ENCODE peak calls at places on chromosomes 3 and 15, in six cellular contexts. W is ovary; G is occipital lobe; R is SW480; F is left lobe of liver; A is activated T-helper 2 cell treated with anti-CD3 and anti-CD28 coated beads, Interferon-gamma antibody, Interleukin-2, Interleukin-4, amounts not matched to agents 10 μg/mL and 5 μg/mL and 100 μg/mL, durations not matched to agents 14 hours and 24 hours and 36 hours. J is an unnamed sample.
A peak's percentile ranks its signal among the peaks of the same experiment; 100 is the strongest.

GRCh38 chr15:69060744-69061143 is 46.2 kb downstream of the NOX5 start:
- DNase-seq in W (no peak), G (no peak), F (no peak), A (no peak), R (no peak), J (no peak)

GRCh38 chr3:11060500-11061251 is 68.1 kb downstream of the SLC6A1 start:
- DNase-seq in R (peak; percentile 59), F (peak; percentile 59), G (peak; percentile 43), A (peak; percentile 31), W (peak; percentile 76), J (no peak)

GRCh38 chr3:63662500-63662899 is 10.0 kb downstream of the SNTN start:
- DNase-seq in G (no peak), R (peak; percentile 15), A (no peak), F (no peak), W (no peak), J (no peak)

GRCh38 chr3:114496874-114497273 is 203.0 kb downstream of the TIGIT start:
- DNase-seq in W (no peak), A (no peak), R (no peak), G (no peak), F (no peak), J (no peak)

GRCh38 chr3:171251842-171252241 is 208.4 kb downstream of the TNIK start:
- DNase-seq in G (no peak), F (no peak), W (no peak), A (peak; percentile 40), R (no peak), J (no peak)

GRCh38 chr15:74826372-74826819 is at the start of gene CPLX3:
- DNase-seq in R (no peak), W (peak; percentile 55), G (no peak), A (peak; percentile 55), F (no peak), J (no peak)

GRCh38 chr3:159881828-159882309 is 106.8 kb upstream of the IL12A start:
- DNase-seq in F (no peak), R (no peak), A (no peak), G (no peak), W (no peak), J (no peak)

GRCh38 chr3:38131621-38132369 is 5.1 kb downstream of the ACAA1 start:
- DNase-seq in A (no peak), W (no peak), R (no peak), G (no peak), F (peak; percentile 53), J (peak; percentile 63)

GRCh38 chr3:59126436-59126835 is 76.6 kb upstream of the CFAP20DC start:
- DNase-seq in W (no peak), G (no peak), A (no peak), R (no peak), F (no peak), J (no peak)

GRCh38 chr3:53821631-53822068 is 24.6 kb downstream of the CHDH start:
- DNase-seq in R (no peak), F (no peak), W (no peak), G (no peak), A (no peak), J (peak; percentile 60)

GRCh38 chr3:169052465-169053302 is 610.8 kb downstream of the MECOM start:
- DNase-seq in G (no peak), A (no peak), F (no peak), R (no peak), W (no peak), J (no peak)

GRCh38 chr3:127775398-127776109 is 46.8 kb downstream of the MGLL start:
- DNase-seq in G (no peak), F (no peak), W (peak; percentile 30), A (no peak), R (no peak), J (no peak)